ENCODE peak calls at places on chromosomes 12 and 14, in nine cellular contexts. B, L, I, W, G, V, U, N and A are unnamed samples.

GRCh38 chr12:107402041-107403022 is 283.3 kb upstream of the PWP1 start:
- DNase-seq in B (peak; percentile 42), L (peak; percentile 50), I (peak; percentile 44), W (peak; percentile 69), G (no peak), V (peak; percentile 80), U (no peak), N (peak; percentile 68), A (no peak)

GRCh38 chr12:104718581-104718980 is 239.5 kb downstream of the SLC41A2 start:
- DNase-seq in B (no peak), L (peak; percentile 54), I (no peak), W (no peak), G (no peak), V (no peak), U (no peak), N (peak; percentile 34), A (no peak)

GRCh38 chr12:127393896-127394295 is 873.1 kb upstream of the TMEM132C start:
- DNase-seq in B (no peak), L (peak; percentile 86), I (no peak), W (no peak), G (no peak), V (peak; percentile 90), U (no peak), N (no peak), A (no peak)

GRCh38 chr12:50174971-50175715 is 8.0 kb upstream of the CERS5 start:
- DNase-seq in B (no peak), L (peak; percentile 61), I (peak; percentile 70), W (peak; percentile 58), G (peak; percentile 67), V (no peak), U (no peak), N (no peak), A (no peak)

GRCh38 chr14:68703093-68703492 is 89.8 kb downstream of the ZFP36L1 start:
- DNase-seq in B (no peak), L (peak; percentile 78), I (no peak), W (no peak), G (no peak), V (peak; percentile 68), U (no peak), N (no peak), A (no peak)

GRCh38 chr14:50339178-50339804 is 27.2 kb downstream of the DMAC2L start:
- DNase-seq in B (no peak), L (no peak), I (no peak), W (no peak), G (no peak), V (no peak), U (no peak), N (no peak), A (no peak)

GRCh38 chr12:57238854-57239554 is 9.5 kb downstream of the SHMT2 start:
- DNase-seq in B (peak; percentile 89), L (peak; percentile 38), I (peak; percentile 91), W (peak; percentile 58), G (peak; percentile 72), V (peak; percentile 76), U (peak; percentile 67), N (peak; percentile 90), A (peak; percentile 86)

GRCh38 chr12:9786726-9787339 is 26.1 kb upstream of the CD69 start:
- DNase-seq in B (no peak), L (no peak), I (no peak), W (no peak), G (no peak), V (no peak), U (no peak), N (no peak), A (no peak)

GRCh38 chr12:79250186-79250585 is 385.6 kb downstream of the SYT1 start:
- DNase-seq in B (no peak), L (peak; percentile 76), I (no peak), W (no peak), G (peak; percentile 23), V (peak; percentile 40), U (no peak), N (no peak), A (no peak)

GRCh38 chr12:45587877-45588530 is 141.5 kb upstream of the ARID2 start:
- DNase-seq in B (peak; percentile 40), L (no peak), I (no peak), W (no peak), G (no peak), V (no peak), U (no peak), N (no peak), A (no peak)

GRCh38 chr12:106144847-106145246 is 6.1 kb upstream of the NUAK1 start:
- DNase-seq in B (no peak), L (no peak), I (no peak), W (no peak), G (no peak), V (peak; percentile 47), U (no peak), N (no peak), A (no peak)

GRCh38 chr12:71024281-71024680 is 103.7 kb upstream of the PTPRR start:
- DNase-seq in B (no peak), L (no peak), I (no peak), W (no peak), G (no peak), V (no peak), U (no peak), N (no peak), A (no peak)

GRCh38 chr12:131910302-131911110 is 16.1 kb downstream of the ULK1 start:
- DNase-seq in B (no peak), L (no peak), I (no peak), W (no peak), G (no peak), V (no peak), U (no peak), N (no peak), A (no peak)

GRCh38 chr12:113057565-113058485 is 1.3 kb downstream of the DTX1 start:
- DNase-seq in B (no peak), L (no peak), I (no peak), W (no peak), G (no peak), V (no peak), U (no peak), N (no peak), A (no peak)

GRCh38 chr12:113056631-113057488 is at the start of gene DTX1:
- DNase-seq in B (no peak), L (no peak), I (no peak), W (no peak), G (no peak), V (no peak), U (no peak), N (peak; percentile 58), A (no peak)

GRCh38 chr12:113060336-113060960 is 3.9 kb downstream of the DTX1 start:
- DNase-seq in B (no peak), L (no peak), I (no peak), W (no peak), G (no peak), V (no peak), U (no peak), N (no peak), A (no peak)

GRCh38 chr12:113059071-113059595 is 2.6 kb downstream of the DTX1 start:
- DNase-seq in B (no peak), L (no peak), I (no peak), W (no peak), G (no peak), V (no peak), U (no peak), N (no peak), A (no peak)

GRCh38 chr12:113058553-113058952 is 2.0 kb downstream of the DTX1 start:
- DNase-seq in B (no peak), L (no peak), I (no peak), W (no peak), G (no peak), V (no peak), U (no peak), N (no peak), A (no peak)
- H3K27me3 ChIP-seq in B (peaks cover 74% of the 10 kb centered on the region), L (peaks cover 49% of the 10 kb centered on the region), I (peaks cover 15% of the 10 kb centered on the region), W (peaks cover 11% of the 10 kb centered on the region), G (peaks cover 45% of the 10 kb centered on the region), V (peaks cover 64% of the 10 kb centered on the region), U (peaks cover 38% of the 10 kb centered on the region), N (no peaks in the 10 kb centered on the region), A (peaks cover 74% of the 10 kb centered on the region)

GRCh38 chr12:89706551-89707348 is 1.9 kb downstream of the ATP2B1 start:
- DNase-seq in B (no peak), L (peak; percentile 22), I (peak; percentile 17), W (no peak), G (no peak), V (no peak), U (no peak), N (peak; percentile 71), A (no peak)
- H3K27ac ChIP-seq in B (no peak overlapping the region), L (no peak overlapping the region), I (no peak overlapping the region), W (no peak overlapping the region), G (no peak overlapping the region), V (no peak overlapping the region), U (peak overlapping the region; percentile 99), N (peak overlapping the region; percentile 98), A (no peak overlapping the region)

GRCh38 chr14:26484562-26484961 is 113.3 kb downstream of the NOVA1 start:
- DNase-seq in B (no peak), L (no peak), I (no peak), W (no peak), G (no peak), V (no peak), U (no peak), N (no peak), A (no peak)

DNA sequence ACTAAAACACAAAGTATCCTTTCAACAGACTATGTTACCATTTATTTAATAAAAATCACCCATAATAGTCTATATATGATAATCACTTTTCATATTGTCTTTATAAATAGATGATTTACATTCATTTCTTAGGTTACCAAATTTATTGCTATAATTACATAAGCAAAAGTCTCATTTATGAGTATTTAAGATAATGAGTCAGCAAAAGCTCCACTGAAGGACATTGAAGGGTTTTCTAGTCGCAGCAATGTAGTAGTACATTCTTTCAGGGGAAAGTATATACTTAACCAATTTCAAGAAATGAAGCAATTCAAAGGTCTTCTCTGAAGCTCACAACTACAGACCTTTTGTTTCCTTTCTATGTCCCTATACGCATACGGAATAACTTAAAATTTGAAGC is 110.9 kb downstream of the NOVA1 start:
- DNase-seq in B (no peak), L (no peak), I (no peak), W (no peak), G (no peak), V (no peak), U (no peak), N (no peak), A (no peak)
- H3K27me3 ChIP-seq in B (no peaks in the 10 kb centered on the region), L (no peaks in the 10 kb centered on the region), I (no peaks in the 10 kb centered on the region), W (no peaks in the 10 kb centered on the region), G (no peaks in the 10 kb centered on the region), V (no peaks in the 10 kb centered on the region), U (no peaks in the 10 kb centered on the region), N (no peaks in the 10 kb centered on the region), A (no peaks in the 10 kb centered on the region)

GRCh38 chr14:22545842-22546721 is 42.9 kb downstream of the DAD1 start:
- DNase-seq in B (no peak), L (peak; percentile 86), I (no peak), W (no peak), G (peak; percentile 67), V (peak; percentile 84), U (no peak), N (peak; percentile 36), A (no peak)
- H3K27ac ChIP-seq in B (peak overlapping the region; percentile 49), L (peak overlapping the region; percentile 68), I (no peak overlapping the region), W (no peak overlapping the region), G (peak overlapping the region; percentile 52), V (peak overlapping the region; percentile 71), U (peak overlapping the region; percentile 65), N (peak overlapping the region; percentile 66), A (peak overlapping the region; percentile 75)

GRCh38 chr14:101456246-101457159 is 104.8 kb upstream of the DIO3 start:
- DNase-seq in B (no peak), L (no peak), I (peak; percentile 20), W (no peak), G (no peak), V (no peak), U (no peak), N (no peak), A (peak; percentile 34)
- H3K27me3 ChIP-seq in B (peaks cover 81% of the 10 kb centered on the region), L (peaks cover 56% of the 10 kb centered on the region), I (peaks cover 49% of the 10 kb centered on the region), W (no peaks in the 10 kb centered on the region), G (peaks cover 40% of the 10 kb centered on the region), V (peaks cover 45% of the 10 kb centered on the region), U (peaks cover 30% of the 10 kb centered on the region), N (no peaks in the 10 kb centered on the region), A (peaks cover 69% of the 10 kb centered on the region)

GRCh38 chr12:26833692-26834168 is 736 bp upstream of the ITPR2 start:
- DNase-seq in B (peak; percentile 55), L (no peak), I (peak; percentile 38), W (no peak), G (no peak), V (no peak), U (no peak), N (peak; percentile 59), A (peak; percentile 71)
- H3K27ac ChIP-seq in B (peak overlapping the region; percentile 86), L (no peak overlapping the region), I (no peak overlapping the region), W (no peak overlapping the region), G (no peak overlapping the region), V (no peak overlapping the region), U (peak overlapping the region; percentile 36), N (peak overlapping the region; percentile 94), A (peak overlapping the region; percentile 73)